ENCODE peak calls at places on chromosomes 3 and 15, in six cellular contexts. L, Y, U, G, O and C are unnamed samples.

GRCh38 chr3:59451041-59451763 is 401.4 kb upstream of the CFAP20DC start:
- DNase-seq in L (no peak), Y (peak), U (peak), G (no peak), O (no peak), C (no peak)

GRCh38 chr3:78176869-78177268 is 1137.0 kb downstream of the ROBO2 start:
- DNase-seq in L (no peak), Y (no peak), U (no peak), G (no peak), O (no peak), C (no peak)

GRCh38 chr3:45988804-45989203 is 6.8 kb downstream of the FYCO1 start:
- DNase-seq in L (no peak), Y (no peak), U (peak), G (no peak), O (no peak), C (no peak)

GRCh38 chr3:123344175-123344908 is 104.5 kb downstream of the ADCY5 start:
- DNase-seq in L (no peak), Y (no peak), U (no peak), G (peak), O (no peak), C (no peak)

GRCh38 chr15:74225928-74226327 is 10.2 kb upstream of the CCDC33 start:
- DNase-seq in L (no peak), Y (no peak), U (no peak), G (no peak), O (no peak), C (no peak)

GRCh38 chr3:189108032-189108431 is 63.7 kb upstream of the TPRG1 start:
- DNase-seq in L (no peak), Y (no peak), U (no peak), G (no peak), O (no peak), C (no peak)

GRCh38 chr3:14209596-14210280 is 31.1 kb downstream of the LSM3 start:
- DNase-seq in L (no peak), Y (no peak), U (no peak), G (no peak), O (no peak), C (no peak)

GRCh38 chr3:156742401-156742800 is 68.0 kb downstream of the TIPARP start:
- DNase-seq in L (no peak), Y (no peak), U (no peak), G (no peak), O (no peak), C (no peak)

GRCh38 chr3:189688296-189688695 is 57.1 kb downstream of the TP63 start:
- DNase-seq in L (no peak), Y (no peak), U (no peak), G (no peak), O (no peak), C (no peak)

GRCh38 chr15:79967331-79968182 is 3.4 kb downstream of the BCL2A1 start:
- DNase-seq in L (no peak), Y (no peak), U (no peak), G (no peak), O (no peak), C (no peak)

GRCh38 chr3:46946856-46947544 is 29.5 kb downstream of the CCDC12 start:
- DNase-seq in L (no peak), Y (peak), U (no peak), G (no peak), O (no peak), C (no peak)

GRCh38 chr3:69081583-69082262 is 1.6 kb upstream of the UBA3 start:
- DNase-seq in L (peak), Y (no peak), U (peak), G (no peak), O (peak), C (no peak)

GRCh38 chr3:153740109-153740508 is 381.1 kb upstream of the ARHGEF26 start:
- DNase-seq in L (no peak), Y (no peak), U (no peak), G (no peak), O (no peak), C (no peak)

GRCh38 chr3:50552598-50552997 is 14.9 kb downstream of the C3orf18 start:
- DNase-seq in L (no peak), Y (no peak), U (no peak), G (no peak), O (no peak), C (no peak)

GRCh38 chr3:50551293-50552057 is 16.1 kb downstream of the C3orf18 start:
- DNase-seq in L (no peak), Y (no peak), U (no peak), G (no peak), O (no peak), C (no peak)

GRCh38 chr3:50549226-50549625 is 18.3 kb downstream of the C3orf18 start:
- DNase-seq in L (no peak), Y (no peak), U (no peak), G (no peak), O (no peak), C (no peak)

GRCh38 chr3:50552058-50552435 is 15.5 kb downstream of the C3orf18 start:
- DNase-seq in L (no peak), Y (no peak), U (no peak), G (no peak), O (no peak), C (no peak)

GRCh38 chr3:50550079-50550736 is 17.3 kb downstream of the C3orf18 start:
- DNase-seq in L (no peak), Y (peak), U (peak), G (peak), O (peak), C (peak)
- TF ChIP-seq CTCF in L (peak), Y (peak), U (peak), G (peak), O (peak), C (peak)

GRCh38 chr3:169948559-169949371 is 17.8 kb upstream of the SEC62 start:
- DNase-seq in L (no peak), Y (no peak), U (no peak), G (no peak), O (no peak), C (no peak)
- TF ChIP-seq CTCF in L (no peak), Y (no peak), U (no peak), G (no peak), O (no peak), C (no peak)

GRCh38 chr15:52023169-52023922 is 4.3 kb downstream of the MAPK6 start:
- DNase-seq in L (no peak), Y (no peak), U (no peak), G (no peak), O (peak), C (no peak)
- TF ChIP-seq CTCF in L (no peak), Y (no peak), U (no peak), G (no peak), O (no peak), C (no peak)

GRCh38 chr15:29364429-29365078 is 94.9 kb upstream of the NSMCE3 start:
- DNase-seq in L (peak), Y (no peak), U (peak), G (no peak), O (peak), C (no peak)
- TF ChIP-seq CTCF in L (peak), Y (no peak), U (no peak), G (no peak), O (peak), C (peak)

DNA sequence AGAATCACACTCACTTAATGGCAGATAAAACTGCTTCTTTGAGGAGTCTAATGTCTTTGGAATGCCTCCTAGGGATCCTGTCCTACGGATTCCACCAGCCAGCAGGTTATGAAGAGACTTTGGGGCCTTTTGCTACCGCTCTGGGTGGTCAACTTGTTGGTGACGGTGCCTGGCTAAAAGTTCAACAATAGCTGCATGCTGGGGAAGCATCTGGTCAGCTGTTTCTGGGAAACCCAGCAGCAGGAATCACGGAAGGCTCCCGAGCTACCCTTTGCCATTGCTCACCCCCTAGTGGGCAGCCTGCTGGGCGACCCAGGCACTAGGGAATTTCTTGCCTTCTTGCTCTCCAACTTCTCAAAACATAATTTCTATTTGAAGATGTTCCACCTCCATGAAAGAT is 263.3 kb downstream of the NEK10 start:
- DNase-seq in L (no peak), Y (no peak), U (no peak), G (no peak), O (no peak), C (peak)
- TF ChIP-seq CTCF in L (peak), Y (no peak), U (no peak), G (no peak), O (peak), C (peak)

DNA sequence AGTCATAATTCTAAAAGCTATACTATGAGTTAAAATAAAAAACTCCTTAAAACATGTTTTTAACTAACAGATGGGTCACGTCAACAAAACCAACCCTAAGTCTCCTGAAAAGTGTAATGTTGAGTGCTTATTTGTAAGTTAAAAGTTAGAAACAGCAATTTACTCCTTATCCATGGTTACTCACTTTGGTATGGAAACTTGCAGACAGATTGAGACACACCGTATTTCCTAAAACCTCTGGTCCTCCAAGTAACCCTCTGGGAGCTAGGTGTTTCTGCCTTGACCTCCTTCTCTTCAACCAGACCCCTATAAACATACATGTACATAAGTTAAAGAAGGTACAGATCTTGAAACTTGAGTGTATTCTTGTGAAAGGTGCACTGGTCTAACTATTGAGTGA is 3.1 kb downstream of the COL8A1 start:
- DNase-seq in L (no peak), Y (no peak), U (no peak), G (no peak), O (no peak), C (no peak)
- TF ChIP-seq CTCF in L (no peak), Y (no peak), U (no peak), G (no peak), O (no peak), C (no peak)

GRCh38 chr15:92140802-92141201 is 252.9 kb upstream of the ST8SIA2 start:
- DNase-seq in L (no peak), Y (no peak), U (peak), G (no peak), O (no peak), C (no peak)
- TF ChIP-seq CTCF in L (no peak), Y (no peak), U (no peak), G (no peak), O (no peak), C (no peak)

GRCh38 chr3:160577551-160578195 is 12.3 kb upstream of the KPNA4 start:
- DNase-seq in L (no peak), Y (no peak), U (peak), G (no peak), O (peak), C (no peak)
- TF ChIP-seq CTCF in L (peak), Y (no peak), U (no peak), G (no peak), O (peak), C (no peak)

GRCh38 chr3:118817748-118818165 is 216.9 kb downstream of the IGSF11 start:
- DNase-seq in L (peak), Y (peak), U (peak), G (no peak), O (peak), C (peak)
- TF ChIP-seq CTCF in L (peak), Y (peak), U (peak), G (peak), O (peak), C (peak)